ENCODE peak calls at places on chromosome 4, in nine cellular contexts. G, K, H, U, X, Z, I, V and S are unnamed samples.

GRCh38 chr4:7952615-7953014 is 13.0 kb upstream of the AFAP1 start:
- DNase-seq in G (no peak), I (no peak), V (no peak), X (no peak), K (no peak), U (no peak), H (no peak), Z (no peak), S (no peak)

GRCh38 chr4:633976-634598 is 8.7 kb downstream of the PDE6B start:
- DNase-seq in G (no peak), I (no peak), U (no peak), H (no peak), K (no peak), V (peak; percentile 63), Z (no peak), X (peak; percentile 50), S (no peak)

GRCh38 chr4:151548708-151549107 is 139.7 kb downstream of the FHIP1A start:
- DNase-seq in K (no peak), G (no peak), X (no peak), I (no peak), H (no peak), V (no peak), U (no peak), Z (no peak), S (no peak)

GRCh38 chr4:151798678-151799416 is 38.0 kb upstream of the GATB start:
- DNase-seq in G (no peak), I (no peak), K (no peak), H (no peak), V (no peak), X (no peak), Z (no peak), U (no peak), S (no peak)

GRCh38 chr4:167544391-167544790 is 310.1 kb upstream of the SPOCK3 start:
- DNase-seq in I (no peak), G (no peak), K (no peak), Z (no peak), V (no peak), H (no peak), U (no peak), X (no peak), S (no peak)

GRCh38 chr4:87532907-87533306 is 3.7 kb upstream of the SPARCL1 start:
- DNase-seq in G (no peak), V (no peak), H (no peak), X (no peak), I (no peak), Z (no peak), K (no peak), U (no peak), S (no peak)

GRCh38 chr4:11698846-11699590 is 270.3 kb upstream of the HS3ST1 start:
- DNase-seq in K (no peak), I (no peak), H (no peak), G (no peak), U (no peak), V (no peak), Z (no peak), X (no peak), S (no peak)

GRCh38 chr4:98446499-98447375 is 185.6 kb downstream of the RAP1GDS1 start:
- DNase-seq in Z (no peak), H (no peak), U (no peak), G (no peak), K (no peak), I (no peak), V (peak; percentile 90), X (no peak), S (no peak)

GRCh38 chr4:150217192-150217591 is 138.9 kb downstream of the DCLK2 start:
- DNase-seq in H (no peak), X (no peak), V (no peak), I (no peak), U (no peak), G (no peak), K (no peak), Z (no peak), S (no peak)

GRCh38 chr4:176376032-176376614 is 56.4 kb downstream of the SPCS3 start:
- DNase-seq in G (no peak), X (no peak), V (no peak), Z (no peak), U (no peak), I (peak; percentile 15), H (no peak), K (no peak), S (no peak)

GRCh38 chr4:107863850-107864371 is 39.2 kb downstream of the SGMS2 start:
- DNase-seq in X (peak; percentile 61), V (no peak), G (no peak), I (no peak), H (peak; percentile 65), Z (no peak), K (no peak), U (no peak), S (no peak)

GRCh38 chr4:106172846-106173245 is 143.2 kb downstream of the TBCK start:
- DNase-seq in Z (no peak), H (no peak), K (no peak), V (no peak), U (no peak), G (no peak), I (no peak), X (no peak), S (no peak)

GRCh38 chr4:4428966-4429875 is 42.3 kb downstream of the NSG1 start:
- DNase-seq in H (peak; percentile 2), Z (no peak), V (no peak), X (no peak), G (no peak), I (no peak), K (no peak), U (no peak), S (no peak)

GRCh38 chr4:94576163-94576562 is 124.4 kb downstream of the PDLIM5 start:
- DNase-seq in X (no peak), H (no peak), G (no peak), U (no peak), K (no peak), I (no peak), V (no peak), Z (no peak), S (no peak)

GRCh38 chr4:2832309-2832980 is 11.2 kb upstream of the ADD1 start:
- DNase-seq in H (peak; percentile 9), V (peak; percentile 84), K (peak; percentile 15), Z (no peak), U (peak; percentile 85), G (peak; percentile 53), I (no peak), X (peak; percentile 62), S (peak; percentile 10)

GRCh38 chr4:2830632-2831610 is 12.7 kb upstream of the ADD1 start:
- DNase-seq in K (no peak), G (peak; percentile 62), V (peak; percentile 70), U (peak; percentile 83), I (no peak), Z (no peak), H (peak; percentile 15), X (peak; percentile 50), S (no peak)

GRCh38 chr4:2832981-2833670 is 10.5 kb upstream of the ADD1 start:
- DNase-seq in H (peak; percentile 12), V (no peak), K (no peak), X (peak; percentile 59), G (peak; percentile 59), U (peak; percentile 82), Z (no peak), I (no peak), S (peak; percentile 6)

GRCh38 chr4:2829933-2830451 is 13.7 kb upstream of the ADD1 start:
- DNase-seq in K (no peak), H (peak; percentile 16), G (peak; percentile 74), I (no peak), U (no peak), X (peak; percentile 55), V (peak; percentile 73), Z (no peak), S (no peak)

GRCh38 chr4:2831611-2832308 is 11.9 kb upstream of the ADD1 start:
- DNase-seq in Z (no peak), X (peak; percentile 64), G (no peak), K (no peak), V (peak; percentile 83), I (no peak), U (peak; percentile 86), H (peak; percentile 18), S (peak; percentile 10)
- TF ChIP-seq POLR2A in Z (no peak), X (no peak), G (no peak), K (no peak), V (no peak), I (no peak), U (no peak), H (no peak), S (no peak)

GRCh38 chr4:2756691-2757350 is 685 bp upstream of the TNIP2 start:
- DNase-seq in K (no peak), V (peak; percentile 65), X (no peak), H (no peak), U (no peak), G (no peak), Z (no peak), I (no peak), S (no peak)

GRCh38 chr4:2757426-2757825 is 1.3 kb upstream of the TNIP2 start:
- DNase-seq in I (no peak), X (no peak), G (no peak), H (no peak), K (no peak), U (no peak), Z (no peak), V (peak; percentile 69), S (no peak)

GRCh38 chr4:2763511-2763967 is 7.4 kb upstream of the TNIP2 start:
- DNase-seq in V (peak; percentile 80), K (no peak), U (no peak), Z (no peak), G (no peak), X (peak; percentile 69), I (no peak), H (no peak), S (no peak)

GRCh38 chr4:2762048-2762447 is 5.9 kb upstream of the TNIP2 start:
- DNase-seq in K (no peak), U (no peak), G (no peak), I (no peak), X (peak; percentile 26), H (no peak), Z (no peak), V (peak; percentile 41), S (no peak)

GRCh38 chr4:2761035-2761923 is 5.1 kb upstream of the TNIP2 start:
- DNase-seq in V (peak; percentile 81), G (no peak), U (no peak), Z (no peak), H (no peak), X (peak; percentile 66), K (no peak), I (no peak), S (no peak)
- TF ChIP-seq CTCF in V (no peak), G (no peak), U (no peak), Z (no peak), H (no peak), X (no peak), K (no peak), I (no peak), S (no peak)

GRCh38 chr4:15002659-15003440 is 569 bp downstream of the CPEB2 start:
- DNase-seq in K (peak; percentile 75), U (peak; percentile 95), X (peak; percentile 94), Z (peak; percentile 68), V (peak; percentile 96), G (peak; percentile 90), I (peak; percentile 24), H (peak; percentile 88), S (peak; percentile 68)
- TF ChIP-seq POLR2A in K (no peak), U (no peak), X (peak; percentile 45), Z (no peak), V (no peak), G (no peak), I (peak; percentile 60), H (peak; percentile 38), S (no peak)

DNA sequence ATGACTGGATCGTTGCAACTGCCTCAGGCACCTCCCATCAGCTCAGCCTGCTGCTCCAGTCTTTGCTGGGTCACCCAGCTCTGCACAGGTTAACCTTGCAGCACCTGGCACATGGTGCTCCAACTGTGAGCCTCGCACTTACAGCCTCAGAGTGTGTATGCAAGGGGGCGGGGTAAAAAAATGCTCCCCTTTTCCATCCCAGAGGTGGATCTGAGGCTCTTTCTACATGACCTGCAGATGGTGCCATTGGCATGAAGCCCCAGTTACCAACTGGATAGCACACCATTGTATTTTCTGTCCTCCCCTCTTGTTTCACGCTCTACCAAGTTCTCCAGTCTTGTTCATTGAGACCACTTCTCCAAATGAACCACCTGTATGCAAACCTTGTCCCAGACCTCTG is 46.2 kb upstream of the TRPC3 start:
- DNase-seq in V (peak; percentile 58), H (no peak), I (no peak), G (no peak), Z (no peak), K (no peak), X (no peak), U (no peak), S (no peak)
- TF ChIP-seq CTCF in V (no peak), H (peak; percentile 34), I (no peak), G (no peak), Z (no peak), K (no peak), X (no peak), U (no peak), S (no peak)